ENCODE peak calls at places on chromosomes 7 and 10, in five cellular contexts. C, M, H, G and P are unnamed samples.
A peak's percentile ranks its signal among the peaks of the same experiment; 100 is the strongest.

GRCh38 chr10:23980054-23980453 is 228.9 kb upstream of the KIAA1217 start:
- DNase-seq in C (no peak), M (no peak), H (no peak), G (no peak), P (no peak)

GRCh38 chr7:5077740-5078139 is 32.1 kb downstream of the RBAK start:
- DNase-seq in C (peak; percentile 8), M (no peak), H (no peak), G (peak; percentile 34), P (no peak)

GRCh38 chr10:16155761-16156322 is 281.0 kb upstream of the PTER start:
- DNase-seq in C (no peak), M (no peak), H (no peak), G (no peak), P (no peak)

GRCh38 chr10:31875608-31876007 is 53.0 kb downstream of the ARHGAP12 start:
- DNase-seq in C (no peak), M (no peak), H (no peak), G (no peak), P (no peak)

GRCh38 chr7:73769481-73770001 is 529 bp downstream of the CLDN3 start:
- DNase-seq in C (peak; percentile 76), M (no peak), H (no peak), G (peak; percentile 8), P (no peak)

GRCh38 chr7:80900583-80901576 is 18.0 kb downstream of the SEMA3C start:
- DNase-seq in C (no peak), M (peak; percentile 88), H (no peak), G (peak; percentile 65), P (no peak)

GRCh38 chr10:129774736-129775401 is 189.2 kb downstream of the EBF3 start:
- DNase-seq in C (peak; percentile 58), M (no peak), H (no peak), G (no peak), P (peak; percentile 39)

GRCh38 chr7:118183586-118184391 is at the start of gene LSM8:
- DNase-seq in C (peak; percentile 97), M (peak; percentile 99), H (peak; percentile 98), G (peak; percentile 98), P (peak; percentile 97)

GRCh38 chr7:105760549-105761447 is 115.6 kb downstream of the ATXN7L1 start:
- DNase-seq in C (no peak), M (peak; percentile 35), H (no peak), G (no peak), P (no peak)

GRCh38 chr7:152402384-152403250 is 33.2 kb downstream of the KMT2C start:
- DNase-seq in C (no peak), M (peak; percentile 36), H (no peak), G (peak; percentile 63), P (no peak)

GRCh38 chr10:14476641-14477407 is 146.1 kb upstream of the FRMD4A start:
- DNase-seq in C (no peak), M (peak; percentile 34), H (no peak), G (peak; percentile 6), P (no peak)

GRCh38 chr7:114653391-114654088 is 238.9 kb downstream of the FOXP2 start:
- DNase-seq in C (no peak), M (peak; percentile 15), H (no peak), G (peak; percentile 21), P (no peak)

GRCh38 chr10:97849101-97849490 is 547 bp upstream of the GOLGA7B start:
- DNase-seq in C (no peak), M (no peak), H (peak; percentile 20), G (peak; percentile 69), P (no peak)

GRCh38 chr7:95441042-95441823 is 6.4 kb upstream of the PON2 start:
- DNase-seq in C (no peak), M (no peak), H (no peak), G (no peak), P (no peak)

GRCh38 chr7:1844336-1844955 is 174.4 kb downstream of the ELFN1 start:
- DNase-seq in C (peak; percentile 74), M (no peak), H (no peak), G (no peak), P (peak; percentile 41)

GRCh38 chr7:122316467-122317394 is 12.2 kb upstream of the FEZF1 start:
- DNase-seq in C (peak; percentile 80), M (no peak), H (peak; percentile 35), G (no peak), P (no peak)

GRCh38 chr10:103584216-103585010 is 90.9 kb downstream of the NEURL1 start:
- DNase-seq in C (peak; percentile 84), M (peak; percentile 38), H (no peak), G (no peak), P (peak; percentile 59)

GRCh38 chr7:135659159-135659837 is 3.0 kb upstream of the STMP1 start:
- DNase-seq in C (no peak), M (no peak), H (no peak), G (no peak), P (no peak)

GRCh38 chr10:49164587-49165188 is 23.5 kb downstream of the TMEM273 start:
- DNase-seq in C (no peak), M (peak; percentile 59), H (no peak), G (peak; percentile 60), P (no peak)

GRCh38 chr7:13016633-13017324 is 329.3 kb downstream of the ARL4A start:
- DNase-seq in C (no peak), M (no peak), H (no peak), G (peak; percentile 35), P (no peak)

GRCh38 chr7:158738841-158739240 is 34.2 kb upstream of the NCAPG2 start:
- DNase-seq in C (no peak), M (no peak), H (no peak), G (no peak), P (no peak)

GRCh38 chr10:116096501-116096900 is 176.5 kb downstream of the GFRA1 start:
- DNase-seq in C (no peak), M (no peak), H (no peak), G (no peak), P (no peak)

GRCh38 chr10:22622242-22622806 is 92.1 kb downstream of the PIP4K2A start:
- DNase-seq in C (no peak), M (no peak), H (no peak), G (no peak), P (no peak)
- H3K4me1 ChIP-seq in C (peaks cover 26% of the 10 kb centered on the region), M (peaks cover 55% of the 10 kb centered on the region), H (peaks cover 12% of the 10 kb centered on the region), G (peaks cover 95% of the 10 kb centered on the region), P (peaks cover 81% of the 10 kb centered on the region)

DNA sequence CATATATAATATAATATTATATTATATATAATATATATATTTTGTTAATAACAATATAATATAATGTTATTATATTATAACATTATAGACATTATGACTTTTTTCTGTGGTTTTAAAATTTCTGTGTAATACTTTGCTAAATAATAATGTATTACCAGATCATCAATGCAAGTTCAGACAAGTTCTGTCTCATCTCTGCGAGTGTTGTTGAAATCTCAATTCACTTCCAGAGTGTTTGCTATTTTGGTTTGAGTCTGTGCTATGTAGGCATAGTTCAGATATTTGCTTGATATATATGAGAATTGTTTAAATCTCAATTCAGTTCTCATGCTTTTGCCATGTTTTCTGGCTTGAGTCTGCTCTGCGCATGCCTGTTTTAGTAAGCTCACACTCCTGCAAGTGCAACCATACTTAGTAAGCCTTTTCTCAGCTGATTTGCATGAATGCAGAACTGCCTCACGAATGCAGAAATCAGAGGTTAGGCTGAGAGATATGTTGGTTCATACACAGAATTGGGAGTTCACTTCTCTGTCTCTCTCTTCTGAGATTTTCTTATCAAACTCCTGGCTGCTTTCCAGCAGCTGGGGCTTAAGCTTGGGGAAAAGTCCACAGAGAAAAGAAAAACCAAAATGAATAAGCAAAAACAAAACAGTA is 830.2 kb upstream of the SORCS1 start:
- DNase-seq in C (no peak), M (peak; percentile 50), H (no peak), G (no peak), P (no peak)
- H3K4me1 ChIP-seq in C (no peaks in the 10 kb centered on the region), M (no peaks in the 10 kb centered on the region), H (no peaks in the 10 kb centered on the region), G (no peaks in the 10 kb centered on the region), P (no peaks in the 10 kb centered on the region)

DNA sequence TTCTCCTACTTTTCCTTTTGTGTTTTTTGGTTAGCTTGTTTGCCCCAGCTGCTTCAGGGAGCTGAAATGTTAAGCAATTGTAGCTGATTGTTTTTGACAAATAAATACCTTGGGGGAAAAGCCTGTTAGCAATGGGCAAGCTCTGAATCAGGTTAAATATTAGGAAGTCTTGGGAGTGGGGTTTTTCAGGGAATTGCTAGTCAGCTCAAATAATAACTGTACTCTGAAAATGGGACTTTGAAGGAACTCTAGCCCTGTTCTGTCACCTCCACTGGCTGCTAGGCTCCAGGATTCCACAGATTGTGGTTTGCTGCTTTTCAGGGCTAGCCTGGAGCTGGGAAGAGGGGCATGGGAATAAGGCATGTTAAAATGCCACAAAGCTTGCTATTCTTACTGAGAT is 39.5 kb downstream of the ADK start:
- DNase-seq in C (no peak), M (peak; percentile 25), H (no peak), G (peak; percentile 81), P (no peak)
- H3K4me1 ChIP-seq in C (peaks cover 17% of the 10 kb centered on the region), M (no peaks in the 10 kb centered on the region), H (peaks cover 14% of the 10 kb centered on the region), G (peaks cover 86% of the 10 kb centered on the region), P (peaks cover 22% of the 10 kb centered on the region)

GRCh38 chr7:101868191-101868950 is 50.9 kb downstream of the CUX1 start:
- DNase-seq in C (no peak), M (no peak), H (no peak), G (no peak), P (no peak)
- H3K4me1 ChIP-seq in C (peaks cover 3% of the 10 kb centered on the region), M (peaks cover 23% of the 10 kb centered on the region), H (peaks cover 10% of the 10 kb centered on the region), G (peaks cover 24% of the 10 kb centered on the region), P (peaks cover 29% of the 10 kb centered on the region)

DNA sequence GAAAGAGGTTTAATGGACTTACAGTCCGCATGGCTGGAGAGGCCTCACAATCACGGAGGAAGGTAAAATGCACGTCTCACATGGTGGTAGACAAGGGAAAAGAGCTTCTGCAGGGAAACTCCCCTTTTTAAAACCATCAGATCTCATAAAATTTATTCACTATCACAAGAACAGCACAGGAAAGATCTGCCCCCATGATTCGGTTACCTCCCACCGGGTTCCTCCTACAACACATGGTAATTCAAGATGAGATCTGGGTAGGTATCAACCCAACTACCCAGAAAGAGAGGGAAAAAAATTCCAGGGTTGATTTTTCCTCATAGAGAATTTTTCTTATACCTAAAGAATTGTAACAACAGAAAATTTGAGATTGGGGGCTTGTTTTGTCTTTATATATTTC is 13.9 kb downstream of the RAPGEF5 start:
- DNase-seq in C (no peak), M (no peak), H (no peak), G (no peak), P (no peak)
- H3K4me1 ChIP-seq in C (no peaks in the 10 kb centered on the region), M (no peaks in the 10 kb centered on the region), H (peaks cover 5% of the 10 kb centered on the region), G (peaks cover 17% of the 10 kb centered on the region), P (no peaks in the 10 kb centered on the region)

GRCh38 chr7:137953043-137953691 is 48.7 kb downstream of the CREB3L2 start:
- DNase-seq in C (no peak), M (peak; percentile 37), H (no peak), G (no peak), P (no peak)

GRCh38 chr7:137956591-137956990 is 45.3 kb downstream of the CREB3L2 start:
- DNase-seq in C (no peak), M (no peak), H (no peak), G (no peak), P (no peak)

GRCh38 chr7:137953692-137954470 is 48.0 kb downstream of the CREB3L2 start:
- DNase-seq in C (no peak), M (peak; percentile 60), H (peak; percentile 43), G (peak; percentile 75), P (no peak)

GRCh38 chr7:137956183-137956582 is 45.7 kb downstream of the CREB3L2 start:
- DNase-seq in C (no peak), M (no peak), H (no peak), G (no peak), P (no peak)

GRCh38 chr7:137954614-137955013 is 47.3 kb downstream of the CREB3L2 start:
- DNase-seq in C (no peak), M (no peak), H (no peak), G (no peak), P (no peak)
- H3K4me1 ChIP-seq in C (peaks cover 14% of the 10 kb centered on the region), M (peaks cover 73% of the 10 kb centered on the region), H (peaks cover 44% of the 10 kb centered on the region), G (peaks cover 34% of the 10 kb centered on the region), P (peaks cover 68% of the 10 kb centered on the region)